ENCODE peak calls at places on chromosomes 16 and 17, in four cellular contexts. P is effector memory CD4-positive, alpha-beta T cell; K is dorsolateral prefrontal cortex; A is astrocyte of the cerebellum. E is an unnamed sample.

GRCh38 chr17:14297161-14297851 is 3.6 kb upstream of the HS3ST3B1 start:
- DNase-seq in P (no peak), K (no peak), A (no peak), E (peak)

GRCh38 chr16:58046936-58047335 is 21.4 kb downstream of the MMP15 start:
- DNase-seq in K (no peak), A (no peak), P (no peak), E (no peak)

GRCh38 chr17:47879028-47879585 is 16.9 kb upstream of the SP2 start:
- DNase-seq in K (no peak), A (no peak), P (no peak), E (peak)

GRCh38 chr17:69062860-69063621 is 2.3 kb upstream of the ABCA9 start:
- DNase-seq in P (no peak), K (no peak), A (no peak), E (no peak)

GRCh38 chr17:47239663-47240374 is 13.8 kb upstream of the ITGB3 start:
- DNase-seq in A (no peak), K (peak), P (no peak), E (peak)

GRCh38 chr16:89115216-89115949 is 21.7 kb downstream of the ACSF3 start:
- DNase-seq in P (peak), A (no peak), K (peak), E (no peak)

GRCh38 chr16:3518292-3518982 is 17.6 kb downstream of the CLUAP1 start:
- DNase-seq in K (no peak), P (no peak), A (no peak), E (peak)

GRCh38 chr16:2364638-2365210 is 24.2 kb upstream of the ABCA3 start:
- DNase-seq in P (no peak), A (no peak), K (no peak), E (no peak)

GRCh38 chr17:19744922-19745757 is 3.0 kb downstream of the ALDH3A1 start:
- DNase-seq in A (peak), P (peak), K (peak), E (peak)

GRCh38 chr17:79027274-79027924 is 3.4 kb downstream of the C1QTNF1 start:
- DNase-seq in A (no peak), K (no peak), P (no peak), E (peak)

GRCh38 chr17:45320931-45321461 is 4.2 kb upstream of the MAP3K14 start:
- DNase-seq in A (peak), P (no peak), K (no peak), E (peak)

GRCh38 chr17:82297280-82297803 is 20.1 kb downstream of the CD7 start:
- DNase-seq in K (peak), A (peak), P (peak), E (peak)

GRCh38 chr16:70427786-70428177 is 11.1 kb downstream of the ST3GAL2 start:
- DNase-seq in K (no peak), P (no peak), A (no peak), E (no peak)

GRCh38 chr17:82775033-82775823 is 23.4 kb downstream of the TBCD start:
- DNase-seq in P (no peak), A (no peak), K (peak), E (no peak)

GRCh38 chr17:38967290-38967738 is at the start of gene FBXO47:
- DNase-seq in A (peak), K (peak), P (peak), E (peak)

GRCh38 chr17:79053251-79053925 is 21.2 kb upstream of the ENGASE start:
- DNase-seq in A (peak), K (no peak), P (no peak), E (peak)

GRCh38 chr16:77816293-77816692 is 27.9 kb downstream of the VAT1L start:
- DNase-seq in K (no peak), P (no peak), A (peak), E (no peak)

GRCh38 chr16:85309656-85310587 is 197.7 kb upstream of the CIBAR2 start:
- DNase-seq in P (no peak), A (no peak), K (peak), E (no peak)

GRCh38 chr16:84663433-84664101 is 15.3 kb downstream of the KLHL36 start:
- DNase-seq in A (no peak), P (no peak), K (no peak), E (no peak)

GRCh38 chr16:15507299-15507958 is 73.0 kb downstream of the BMERB1 start:
- DNase-seq in P (no peak), A (no peak), K (peak), E (peak)

GRCh38 chr17:54967621-54968258 is 714 bp downstream of the COX11 start:
- DNase-seq in P (no peak), A (no peak), K (no peak), E (no peak)

GRCh38 chr16:67528870-67529638 is 425 bp downstream of the RIPOR1 start:
- DNase-seq in A (no peak), K (no peak), P (no peak), E (peak)

GRCh38 chr16:70511833-70512232 is 11.5 kb downstream of the COG4 start:
- DNase-seq in A (no peak), K (no peak), P (no peak), E (no peak)

GRCh38 chr17:9174312-9174711 is 153.0 kb downstream of the NTN1 start:
- DNase-seq in P (no peak), A (no peak), K (no peak), E (no peak)

GRCh38 chr16:10930755-10931093 is 11.5 kb downstream of the DEXI start:
- DNase-seq in K (no peak), A (no peak), P (no peak), E (no peak)

GRCh38 chr17:32564325-32564724 is 77.5 kb downstream of the CDK5R1 start:
- DNase-seq in K (no peak), A (no peak), P (no peak), E (no peak)

GRCh38 chr17:68015081-68015723 is 18.9 kb upstream of the C17orf58 start:
- DNase-seq in A (no peak), P (no peak), K (no peak), E (no peak)

DNA sequence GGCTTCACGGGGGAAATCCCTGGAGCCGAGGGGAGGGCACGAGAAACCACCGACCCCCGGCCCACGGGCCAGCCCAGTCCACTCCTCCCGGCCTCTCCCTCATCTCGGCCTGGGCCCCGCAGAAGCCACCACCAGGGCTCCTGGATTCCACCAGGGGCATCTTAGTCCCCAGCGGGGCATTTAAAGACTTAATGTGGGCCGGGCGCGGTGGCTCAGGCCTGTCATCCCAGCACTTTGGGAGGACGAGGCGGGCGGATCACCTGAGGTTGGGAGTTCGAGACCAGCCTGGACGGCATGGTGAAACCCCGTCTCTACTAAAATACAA is 24.1 kb upstream of the ABR start:
- DNase-seq in P (no peak), A (no peak), K (no peak), E (no peak)
- H3K4me3 ChIP-seq in P (no peak), A (peak), K (peak), E (peak)

GRCh38 chr16:61579195-61579594 is 457.0 kb downstream of the CDH8 start:
- DNase-seq in P (no peak), A (no peak), K (no peak), E (no peak)

GRCh38 chr16:61576476-61576875 is 459.8 kb downstream of the CDH8 start:
- DNase-seq in K (no peak), P (no peak), A (no peak), E (no peak)

GRCh38 chr16:61575617-61576016 is 460.6 kb downstream of the CDH8 start:
- DNase-seq in P (no peak), K (no peak), A (no peak), E (no peak)

GRCh38 chr16:61580579-61580978 is 455.7 kb downstream of the CDH8 start:
- DNase-seq in A (no peak), K (no peak), P (no peak), E (no peak)

GRCh38 chr16:61581417-61582046 is 454.7 kb downstream of the CDH8 start:
- DNase-seq in P (no peak), A (no peak), K (no peak), E (no peak)
- H3K4me3 ChIP-seq in P (no peak), A (no peak), K (no peak), E (no peak)

GRCh38 chr17:1711804-1712203 is 1.6 kb upstream of the TLCD2 start:
- DNase-seq in K (no peak), P (no peak), A (no peak), E (no peak)

GRCh38 chr17:1713878-1714487 is 3.8 kb upstream of the TLCD2 start:
- DNase-seq in K (no peak), P (no peak), A (no peak), E (peak)

GRCh38 chr17:1714488-1714979 is 4.4 kb upstream of the TLCD2 start:
- DNase-seq in P (no peak), A (peak), K (peak), E (peak)

GRCh38 chr17:1712271-1712670 is 2.1 kb upstream of the TLCD2 start:
- DNase-seq in K (no peak), P (no peak), A (no peak), E (no peak)

DNA sequence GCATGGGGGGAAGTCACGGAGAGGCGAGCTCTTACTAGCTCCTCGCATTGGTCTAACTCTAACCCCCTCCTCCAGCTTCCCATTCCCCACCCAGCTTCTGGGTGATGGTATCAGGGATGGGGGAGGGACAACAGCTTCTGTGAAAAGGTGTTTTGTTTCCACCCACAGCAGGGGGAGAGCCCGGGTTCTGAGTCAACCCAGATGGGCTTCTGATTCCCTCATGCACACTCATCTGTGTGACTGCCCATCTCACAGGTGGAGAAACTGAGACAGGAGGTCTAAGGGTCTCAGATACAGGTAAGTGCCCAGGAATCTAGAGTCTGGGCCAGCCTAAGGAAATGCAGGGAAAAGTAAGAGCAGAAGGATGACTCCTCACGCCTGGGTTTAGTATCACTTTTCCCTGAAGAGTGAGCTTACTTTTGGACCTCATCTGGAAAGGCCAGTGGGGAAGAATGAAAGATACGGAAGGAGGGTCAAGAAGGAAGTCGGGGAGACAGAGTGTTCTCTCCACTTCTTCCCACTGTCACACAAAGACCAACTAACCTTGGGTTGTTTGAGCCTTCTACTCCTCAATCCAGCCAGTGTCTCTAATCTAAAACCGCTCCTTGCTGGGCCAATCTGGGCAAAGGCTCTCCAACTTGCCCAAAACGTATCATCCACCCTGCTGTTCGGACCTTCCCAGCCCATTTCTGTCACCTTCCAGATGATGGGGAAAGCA is 3.1 kb upstream of the TLCD2 start:
- DNase-seq in P (no peak), K (no peak), A (no peak), E (no peak)
- H3K4me3 ChIP-seq in P (no peak), K (peak), A (peak), E (peak)

GRCh38 chr17:7327056-7327455 is 2.1 kb downstream of the NEURL4 start:
- DNase-seq in A (no peak), K (no peak), P (no peak), E (no peak)

GRCh38 chr17:7328840-7329359 is at the start of gene NEURL4:
- DNase-seq in A (no peak), K (no peak), P (no peak), E (no peak)

GRCh38 chr17:7327501-7327900 is 1.6 kb downstream of the NEURL4 start:
- DNase-seq in A (no peak), K (no peak), P (no peak), E (no peak)

GRCh38 chr17:7329360-7330098 is 394 bp upstream of the NEURL4 start:
- DNase-seq in K (peak), P (peak), A (peak), E (peak)

DNA sequence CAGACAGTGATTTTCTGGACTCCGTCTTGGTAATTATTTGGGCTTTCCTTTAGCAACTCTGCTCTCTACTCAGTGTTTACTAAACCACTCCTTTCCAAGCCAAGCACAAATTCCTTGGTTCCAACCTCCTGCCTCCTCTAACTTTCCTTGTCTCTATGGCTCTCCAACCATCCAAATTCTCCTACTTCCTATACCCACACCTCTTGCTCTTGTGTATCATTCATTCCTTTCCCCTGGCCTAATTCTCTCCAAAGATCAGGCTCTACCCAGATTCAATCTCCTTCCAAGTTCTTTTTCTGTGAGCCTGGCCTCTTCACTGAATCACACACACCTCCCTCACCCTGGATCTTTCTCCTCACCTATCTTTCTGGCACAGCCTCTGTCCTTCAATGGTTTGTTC is 1.1 kb downstream of the NEURL4 start:
- DNase-seq in P (no peak), A (no peak), K (no peak), E (no peak)
- H3K4me3 ChIP-seq in P (no peak), A (peak), K (peak), E (peak)

DNA sequence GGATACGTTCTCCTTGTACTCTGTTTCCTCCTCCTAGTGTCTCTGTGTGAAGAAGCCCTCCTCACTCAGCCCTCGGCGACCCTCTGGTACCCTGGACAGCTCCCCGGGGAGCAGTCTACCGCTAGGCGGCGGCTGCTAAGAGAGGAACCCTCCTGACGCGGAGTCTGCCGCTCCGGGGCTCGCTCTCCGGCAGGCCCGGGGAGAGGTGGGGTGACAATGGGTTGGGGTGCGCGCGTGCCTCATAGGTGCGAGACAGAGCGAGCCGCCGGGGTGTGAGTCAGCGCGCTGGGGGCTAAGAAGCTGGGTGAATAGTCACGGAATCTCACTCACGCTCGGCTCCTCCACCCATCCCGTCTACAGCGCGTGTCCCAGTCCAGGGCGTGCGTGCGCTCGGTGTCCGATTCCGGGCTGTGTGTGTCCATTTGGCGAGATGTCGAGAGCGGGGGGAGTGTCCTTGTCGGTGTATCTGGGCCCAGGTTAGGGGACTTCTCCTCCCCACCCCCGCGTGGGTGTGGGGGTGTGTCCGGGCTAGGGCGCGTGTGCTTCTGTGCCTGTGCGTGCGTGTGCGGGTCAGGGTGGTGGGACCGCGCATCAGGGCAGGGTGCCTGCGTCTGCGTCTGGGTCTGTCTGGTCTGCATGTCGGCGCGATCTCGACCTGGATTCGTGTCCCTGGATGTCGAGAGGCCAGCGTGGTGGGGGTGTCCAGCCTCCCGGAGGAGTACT is 578 bp upstream of the HS3ST2 start:
- DNase-seq in A (no peak), K (no peak), P (no peak), E (peak)
- H3K4me3 ChIP-seq in A (no peak), K (peak), P (no peak), E (peak)

GRCh38 chr17:18246109-18246725 is 12.3 kb downstream of the FLII start:
- DNase-seq in P (no peak), K (no peak), A (no peak), E (no peak)
- H3K4me3 ChIP-seq in P (no peak), K (no peak), A (no peak), E (no peak)

DNA sequence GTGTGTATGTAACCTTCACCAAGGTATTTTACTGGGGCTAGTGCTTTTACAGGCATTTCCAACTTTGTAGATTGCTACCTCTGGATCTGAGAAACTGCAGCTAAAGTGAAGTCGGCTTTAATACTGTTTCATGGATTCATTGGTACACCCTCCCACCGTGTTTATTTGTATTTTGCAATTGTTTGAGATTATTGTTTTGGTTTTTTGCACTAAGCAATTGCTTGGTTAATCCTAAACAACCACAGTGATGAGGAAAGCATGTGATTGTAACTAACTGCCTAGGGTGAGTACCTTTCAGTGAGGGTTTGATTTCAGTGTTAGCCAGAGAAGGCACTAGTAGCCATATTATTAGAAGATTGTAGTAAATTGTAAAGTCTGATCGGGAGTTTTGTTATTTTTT is 3.3 kb downstream of the LUC7L3 start:
- DNase-seq in P (no peak), A (no peak), K (no peak), E (no peak)
- H3K4me3 ChIP-seq in P (no peak), A (no peak), K (no peak), E (peak)

GRCh38 chr17:77145209-77145608 is 4.4 kb downstream of the SEC14L1 start:
- DNase-seq in K (no peak), A (no peak), P (no peak), E (no peak)

GRCh38 chr17:77141846-77142449 is 1.2 kb downstream of the SEC14L1 start:
- DNase-seq in K (no peak), P (no peak), A (no peak), E (no peak)

GRCh38 chr17:77144227-77144626 is 3.5 kb downstream of the SEC14L1 start:
- DNase-seq in A (no peak), K (no peak), P (no peak), E (no peak)

GRCh38 chr17:77142689-77143088 is 1.9 kb downstream of the SEC14L1 start:
- DNase-seq in A (no peak), P (no peak), K (no peak), E (no peak)

GRCh38 chr17:77143306-77143705 is 2.5 kb downstream of the SEC14L1 start:
- DNase-seq in K (no peak), A (no peak), P (no peak), E (no peak)
- H3K4me3 ChIP-seq in K (peak), A (peak), P (no peak), E (no peak)

DNA sequence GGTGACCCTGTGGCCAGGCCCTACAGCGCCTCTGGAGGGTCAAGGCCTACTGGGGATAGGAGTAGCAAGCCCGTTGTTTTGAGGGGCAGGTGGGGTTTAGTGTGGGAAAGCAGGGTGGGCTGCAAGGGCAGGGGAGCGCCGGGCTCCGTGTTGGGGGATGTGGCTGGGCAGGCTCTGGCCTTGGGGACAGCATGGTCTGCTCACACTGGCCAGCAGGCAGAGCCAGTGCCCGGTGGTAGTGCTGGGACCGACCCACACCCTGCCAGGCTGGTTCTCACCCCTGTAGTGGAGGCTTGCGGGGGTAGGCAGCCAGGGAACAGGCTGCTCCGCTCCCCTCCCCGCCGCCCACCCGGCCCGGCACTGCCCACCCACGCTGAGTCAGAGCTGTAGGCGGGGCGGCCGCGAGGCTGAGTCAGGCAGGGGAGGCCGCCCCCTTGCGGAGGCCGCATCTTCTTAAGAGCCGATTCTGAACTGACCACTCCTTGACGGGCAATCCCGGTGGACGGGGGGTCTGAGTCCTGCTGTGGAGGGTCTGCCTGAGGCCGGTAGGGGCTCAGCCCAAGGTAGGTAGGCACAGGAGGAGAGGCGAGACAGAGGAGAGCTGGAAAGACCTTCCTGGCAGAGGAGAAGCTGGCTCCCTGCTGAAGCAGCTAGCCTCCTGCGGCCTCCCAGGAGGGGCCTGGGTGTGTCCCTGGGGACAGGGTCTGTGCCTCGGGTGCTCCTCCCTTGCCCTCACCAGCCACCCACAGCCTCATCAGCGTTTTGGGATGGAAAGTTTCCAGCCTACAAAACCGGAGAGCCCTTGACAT is 62.4 kb downstream of the BAIAP2 start:
- DNase-seq in K (peak), P (peak), A (peak), E (peak)
- H3K4me3 ChIP-seq in K (peak), P (no peak), A (peak), E (peak)

E was measured in foreskin fibroblast.